ENCODE peak calls at places on chromosomes 4 and X, in ten cellular contexts. M, A, D, X, K, H, N, Q, U and Y are unnamed samples.

GRCh38 chr4:10061650-10062415 is 40.5 kb upstream of the SLC2A9 start:
- DNase-seq in Q (peak), X (no peak), N (no peak), M (no peak), H (peak), K (no peak), D (no peak), U (no peak), A (no peak), Y (no peak)

GRCh38 chr4:42865572-42866189 is 26.8 kb upstream of the GRXCR1 start:
- DNase-seq in U (peak), D (peak), Q (peak), X (peak), K (no peak), M (no peak), A (no peak), H (peak), N (peak), Y (peak)

GRCh38 chr4:7727727-7728126 is 211.9 kb downstream of the AFAP1 start:
- DNase-seq in K (no peak), A (no peak), D (no peak), U (no peak), M (no peak), H (peak), N (no peak), X (no peak), Q (no peak), Y (no peak)

GRCh38 chr4:6355052-6355451 is 85.4 kb downstream of the WFS1 start:
- DNase-seq in D (no peak), U (no peak), N (no peak), M (no peak), Q (no peak), H (no peak), X (no peak), A (no peak), K (no peak), Y (no peak)

GRCh38 chr4:60485279-60485678 is 714.8 kb upstream of the ADGRL3 start:
- DNase-seq in U (no peak), Q (peak), A (no peak), H (peak), X (no peak), N (no peak), D (no peak), M (no peak), K (no peak), Y (no peak)

GRCh38 chr4:113303315-113303714 is 253.9 kb downstream of the ANK2 start:
- DNase-seq in Q (no peak), N (no peak), D (no peak), A (no peak), M (no peak), U (no peak), K (no peak), X (no peak), H (no peak), Y (no peak)

GRCh38 chrX:102765217-102765616 is 44.7 kb downstream of the GPRASP3 start:
- DNase-seq in Q (peak), A (no peak), K (no peak), N (no peak), U (no peak), X (peak), M (no peak), H (peak), D (no peak), Y (no peak)

GRCh38 chr4:158209825-158210807 is at the start of gene TMEM144:
- DNase-seq in U (peak), M (peak), A (peak), D (no peak), Q (peak), H (peak), X (peak), K (peak), N (no peak), Y (peak)

GRCh38 chr4:7403001-7403400 is 31.7 kb downstream of the PSAPL1 start:
- DNase-seq in D (no peak), A (no peak), Q (no peak), U (no peak), H (peak), M (no peak), K (no peak), N (no peak), X (no peak), Y (no peak)

GRCh38 chr4:71231073-71231752 is 107.6 kb upstream of the SLC4A4 start:
- DNase-seq in X (no peak), H (no peak), K (peak), A (peak), D (no peak), N (no peak), M (peak), U (peak), Q (no peak), Y (no peak)

GRCh38 chr4:84666444-84666843 is 83.5 kb downstream of the CDS1 start:
- DNase-seq in D (no peak), A (no peak), H (no peak), K (no peak), N (no peak), U (no peak), M (no peak), Q (no peak), X (no peak), Y (no peak)

GRCh38 chr4:138110815-138111214 is 131.3 kb downstream of the SLC7A11 start:
- DNase-seq in U (no peak), A (no peak), D (no peak), H (peak), X (no peak), K (no peak), N (no peak), Q (no peak), M (no peak), Y (no peak)

GRCh38 chr4:8274772-8275241 is 5.3 kb downstream of the HTRA3 start:
- DNase-seq in Q (peak), M (peak), D (no peak), N (no peak), U (peak), X (peak), K (peak), H (peak), A (peak), Y (no peak)

GRCh38 chr4:133347409-133347808 is 198.3 kb downstream of the PCDH10 start:
- DNase-seq in M (no peak), D (no peak), U (no peak), K (no peak), H (no peak), X (no peak), Q (no peak), N (no peak), A (no peak), Y (no peak)

GRCh38 chr4:187294861-187295260 is 571.2 kb upstream of the FAT1 start:
- DNase-seq in M (no peak), K (no peak), X (no peak), D (no peak), A (no peak), U (peak), N (no peak), H (peak), Q (peak), Y (no peak)

GRCh38 chrX:63058204-63058603 is 292.9 kb downstream of the SPIN4 start:
- DNase-seq in X (no peak), H (no peak), D (no peak), N (no peak), K (no peak), M (no peak), Q (no peak), U (no peak), A (no peak), Y (no peak)

GRCh38 chrX:72536542-72536941 is 36.1 kb downstream of the HDAC8 start:
- DNase-seq in N (no peak), Q (no peak), M (no peak), K (no peak), U (no peak), H (no peak), D (no peak), X (no peak), A (no peak), Y (no peak)

GRCh38 chr4:136864580-136865185 is 667.6 kb downstream of the PCDH18 start:
- DNase-seq in D (no peak), X (peak), H (peak), K (no peak), N (peak), M (no peak), U (peak), A (no peak), Q (peak), Y (peak)

GRCh38 chr4:186643501-186644315 is 79.9 kb downstream of the FAT1 start:
- DNase-seq in M (no peak), U (peak), H (peak), X (no peak), N (no peak), D (no peak), K (no peak), A (no peak), Q (peak), Y (no peak)

GRCh38 chrX:12894074-12894691 is 12.2 kb upstream of the TLR8 start:
- DNase-seq in N (peak), A (peak), K (peak), M (no peak), X (peak), Q (peak), H (no peak), U (peak), D (peak), Y (no peak)

GRCh38 chrX:69177511-69178162 is 12.4 kb upstream of the PJA1 start:
- DNase-seq in K (no peak), N (no peak), A (no peak), H (no peak), U (no peak), X (no peak), D (no peak), Q (no peak), M (no peak), Y (no peak)

GRCh38 chrX:154855256-154855655 is 20.8 kb upstream of the SMIM9 start:
- DNase-seq in H (no peak), U (no peak), N (no peak), D (no peak), Q (no peak), K (no peak), A (no peak), M (no peak), X (no peak), Y (no peak)

GRCh38 chr4:5960197-5960880 is 57.9 kb downstream of the C4orf50 start:
- DNase-seq in Q (no peak), H (no peak), D (no peak), N (no peak), U (no peak), A (no peak), K (no peak), X (no peak), M (no peak), Y (no peak)

GRCh38 chrX:139889760-139890159 is 43.1 kb downstream of the ATP11C start:
- DNase-seq in K (no peak), M (no peak), U (no peak), N (no peak), Q (peak), D (no peak), X (no peak), H (peak), A (no peak), Y (no peak)

GRCh38 chrX:101191217-101191750 is 28.3 kb upstream of the DRP2 start:
- DNase-seq in H (no peak), X (peak), N (no peak), Q (no peak), A (no peak), D (no peak), M (peak), U (peak), K (peak), Y (no peak)

GRCh38 chr4:153916273-153916755 is 127.4 kb upstream of the SFRP2 start:
- DNase-seq in U (no peak), A (no peak), M (no peak), D (no peak), K (no peak), Q (no peak), N (no peak), X (no peak), H (no peak), Y (no peak)

DNA sequence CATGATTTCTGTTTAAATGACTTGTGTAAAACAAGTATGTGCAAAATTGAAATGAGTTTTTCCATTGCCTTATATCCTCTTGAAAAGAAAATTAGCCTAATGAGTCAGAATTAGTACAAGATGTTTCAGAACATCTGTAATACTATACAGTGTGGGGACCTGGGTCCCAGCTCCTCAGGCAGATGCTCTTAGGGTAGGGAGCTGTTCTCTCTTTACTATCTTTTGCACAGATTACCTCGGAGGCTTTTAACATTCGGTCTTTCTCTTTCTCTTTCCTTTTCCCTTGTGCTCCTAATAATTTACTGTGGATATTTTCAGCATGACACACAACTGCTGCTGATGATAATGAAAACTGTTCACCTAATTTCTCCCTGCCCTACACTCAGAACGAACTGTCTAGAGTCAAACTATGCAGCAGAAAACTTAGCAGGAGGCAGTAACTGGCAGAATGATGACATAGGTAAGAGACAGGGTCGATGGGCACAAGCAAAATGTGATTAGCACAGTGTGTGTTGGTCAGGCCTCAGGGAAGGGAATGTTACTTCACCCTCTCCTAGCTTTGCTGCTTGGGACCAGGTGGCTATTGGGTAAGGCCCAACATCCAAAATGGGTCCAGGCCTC is 455.4 kb downstream of the PDHA2 start:
- DNase-seq in U (no peak), M (no peak), Q (peak), H (no peak), N (no peak), A (no peak), K (no peak), D (no peak), X (no peak), Y (no peak)
- TF ChIP-seq CTCF in U (no peak), M (no peak), Q (no peak), H (no peak), N (no peak), A (no peak), K (no peak), D (no peak), X (no peak), Y (no peak)

DNA sequence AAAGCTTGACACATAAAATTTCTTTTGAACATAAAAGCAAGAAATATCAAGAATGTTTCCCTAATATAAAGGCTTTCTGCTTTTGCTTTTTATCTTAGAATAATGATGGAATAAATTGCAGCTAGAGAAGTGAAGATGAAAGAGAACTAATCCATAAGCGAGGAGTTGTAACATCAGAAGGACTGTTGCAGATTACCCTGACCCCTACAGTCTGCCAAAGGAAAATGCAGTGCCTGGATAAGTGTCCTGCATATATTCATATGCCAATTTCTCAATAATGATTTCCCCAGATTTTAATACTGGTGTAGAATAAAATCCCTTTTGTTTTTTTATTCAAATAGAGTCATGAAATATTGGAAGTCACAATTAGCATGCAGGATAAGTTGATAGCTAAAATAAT is 115.9 kb downstream of the MAGEC2 start:
- DNase-seq in U (peak), X (no peak), N (no peak), D (no peak), K (no peak), A (no peak), Q (peak), M (no peak), H (no peak), Y (peak)
- TF ChIP-seq CTCF in U (peak), X (no peak), N (peak), D (no peak), K (peak), A (no peak), Q (peak), M (no peak), H (no peak), Y (peak)

GRCh38 chr4:62644372-62644771 is 1444.2 kb downstream of the ADGRL3 start:
- DNase-seq in N (peak), U (peak), K (no peak), D (no peak), A (no peak), Q (peak), M (no peak), X (no peak), H (peak), Y (no peak)
- TF ChIP-seq CTCF in N (peak), U (peak), K (no peak), D (no peak), A (peak), Q (no peak), M (no peak), X (no peak), H (peak), Y (peak)

DNA sequence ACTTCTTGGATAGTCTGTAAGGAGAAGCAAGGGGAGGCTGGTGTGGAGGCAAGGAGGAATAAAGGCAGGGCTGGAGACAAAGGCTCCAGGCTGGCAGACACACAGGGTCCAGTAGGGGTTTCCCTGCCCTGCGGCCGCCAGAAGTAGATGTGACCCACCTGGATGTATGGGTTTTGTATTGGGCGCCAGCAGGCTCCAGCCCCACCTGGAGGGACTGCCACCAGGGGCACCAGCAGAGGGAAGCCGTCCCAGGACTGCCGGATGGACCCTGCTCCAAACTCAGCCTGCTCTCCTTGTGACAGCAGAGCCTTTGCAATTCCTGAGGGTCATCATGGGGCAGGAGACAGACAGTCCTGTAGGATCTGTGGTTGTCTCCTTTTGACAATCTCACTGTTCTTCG is 52.7 kb downstream of the MGST2 start:
- DNase-seq in M (no peak), Q (no peak), K (no peak), X (no peak), A (no peak), U (no peak), H (no peak), D (no peak), N (no peak), Y (no peak)
- TF ChIP-seq CTCF in M (no peak), Q (no peak), K (no peak), X (no peak), A (no peak), U (no peak), H (no peak), D (no peak), N (no peak), Y (no peak)

DNA sequence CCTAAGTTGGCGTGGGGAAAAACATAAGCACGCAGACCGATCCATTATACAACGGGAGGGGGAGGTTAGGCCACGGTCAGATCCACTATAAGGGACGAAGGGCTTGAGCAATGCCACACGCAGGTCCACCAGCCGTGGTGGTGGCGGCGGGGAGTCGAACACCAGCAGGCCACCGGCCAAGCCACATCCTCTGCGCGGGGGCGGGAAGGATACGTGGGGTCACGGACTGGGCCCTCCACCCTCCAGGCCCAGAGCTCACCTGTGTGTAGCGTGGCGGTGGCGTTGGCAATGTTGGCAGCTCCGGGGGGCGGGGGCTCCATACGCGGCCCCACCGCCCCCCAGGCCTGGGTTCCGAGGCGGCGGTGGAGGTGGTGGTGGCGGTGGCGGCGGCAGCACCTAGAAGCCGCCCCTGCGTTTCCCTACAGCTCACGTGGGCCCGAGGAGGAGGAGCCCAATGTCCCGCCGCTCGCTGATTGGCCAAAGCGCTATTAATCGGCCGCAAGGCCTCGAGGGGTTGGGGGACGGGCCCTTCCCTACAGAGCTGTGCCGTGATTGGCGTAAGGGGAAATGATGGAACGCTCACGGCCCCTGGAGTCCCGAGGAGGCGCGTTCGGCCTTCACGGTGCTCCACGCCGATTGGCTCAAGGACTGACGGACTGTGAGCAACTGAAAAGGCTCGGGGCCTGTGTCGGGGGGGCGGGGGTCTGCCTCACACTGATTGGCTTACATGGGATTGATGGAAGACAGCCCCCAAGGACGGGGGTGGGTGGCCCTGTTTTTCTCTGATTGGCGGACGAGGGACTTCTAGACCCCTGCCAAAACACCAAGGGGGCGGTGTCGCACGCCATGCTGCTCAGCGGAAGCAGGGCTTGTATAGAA is at the start of gene ELK1:
- DNase-seq in U (peak), Q (peak), K (peak), X (peak), H (peak), D (peak), N (peak), M (peak), A (peak), Y (peak)
- TF ChIP-seq CTCF in U (no peak), Q (no peak), K (peak), X (no peak), H (no peak), D (no peak), N (no peak), M (no peak), A (no peak), Y (no peak)

GRCh38 chrX:42188730-42189129 is 265.4 kb upstream of the CASK start:
- DNase-seq in N (no peak), U (no peak), H (no peak), K (no peak), Q (no peak), A (no peak), X (no peak), D (no peak), M (no peak), Y (no peak)
- TF ChIP-seq CTCF in N (no peak), U (no peak), H (no peak), K (no peak), Q (no peak), A (no peak), X (no peak), D (no peak), M (no peak), Y (no peak)